ENCODE peak calls at places on chromosomes 5 and 9, in eight cellular contexts. H, O, I, Q, Y, E, U and F are unnamed samples.

GRCh38 chr9:81690251-81690851 is 1.0 kb upstream of the TLE1 start:
- DNase-seq in O (peak), U (no peak), H (peak), Y (no peak), E (no peak), I (no peak), Q (peak), F (peak)

GRCh38 chr9:21265421-21266189 is 25.8 kb upstream of the IFNA14 start:
- DNase-seq in H (no peak), Y (no peak), U (no peak), I (no peak), O (no peak), Q (no peak), E (peak), F (no peak)

GRCh38 chr5:71938886-71939285 is 168.4 kb upstream of the MAP1B start:
- DNase-seq in E (no peak), Y (no peak), H (no peak), O (peak), Q (peak), I (no peak), U (no peak), F (no peak)

GRCh38 chr9:16191691-16192402 is 639.0 kb downstream of the CCDC171 start:
- DNase-seq in U (no peak), Y (peak), E (peak), I (peak), O (peak), Q (peak), H (peak), F (peak)

GRCh38 chr9:93978498-93978897 is 23.3 kb upstream of the BARX1 start:
- DNase-seq in U (no peak), H (no peak), I (no peak), Y (no peak), O (no peak), E (no peak), Q (no peak), F (no peak)

GRCh38 chr9:15211994-15212501 is 95.0 kb downstream of the TTC39B start:
- DNase-seq in E (no peak), Y (no peak), U (no peak), Q (no peak), H (no peak), I (no peak), O (no peak), F (no peak)

GRCh38 chr5:81151546-81151945 is 81.6 kb upstream of the CKMT2 start:
- DNase-seq in H (no peak), Q (no peak), I (no peak), Y (no peak), E (no peak), U (no peak), O (no peak), F (no peak)

GRCh38 chr9:95018099-95018927 is 291.8 kb downstream of the AOPEP start:
- DNase-seq in I (peak), Y (peak), H (no peak), O (peak), Q (no peak), E (no peak), U (no peak), F (no peak)

GRCh38 chr5:15260347-15261278 is 239.4 kb upstream of the FBXL7 start:
- DNase-seq in Q (no peak), I (no peak), U (no peak), O (no peak), Y (no peak), H (no peak), E (no peak), F (no peak)

GRCh38 chr5:177557041-177557647 is 2.8 kb upstream of the FAM193B start:
- DNase-seq in Y (peak), H (no peak), O (no peak), I (no peak), E (no peak), U (no peak), Q (no peak), F (no peak)

GRCh38 chr5:168086104-168086610 is 205.3 kb upstream of the WWC1 start:
- DNase-seq in U (no peak), H (no peak), I (no peak), Y (no peak), O (peak), Q (no peak), E (no peak), F (no peak)

GRCh38 chr5:111394580-111394979 is 117.8 kb downstream of the STARD4 start:
- DNase-seq in O (no peak), Y (no peak), U (no peak), I (no peak), Q (no peak), E (no peak), H (no peak), F (no peak)

GRCh38 chr5:58466939-58467338 is 7.1 kb upstream of the PLK2 start:
- DNase-seq in U (no peak), O (peak), I (no peak), Y (no peak), H (no peak), E (peak), Q (no peak), F (no peak)

GRCh38 chr9:21015122-21015815 is 16.2 kb downstream of the HACD4 start:
- DNase-seq in O (no peak), I (no peak), H (no peak), Y (no peak), Q (no peak), U (no peak), E (no peak), F (no peak)

GRCh38 chr9:85543196-85543595 is 198.6 kb downstream of the AGTPBP1 start:
- DNase-seq in I (no peak), O (no peak), E (no peak), Y (no peak), Q (no peak), H (no peak), U (no peak), F (no peak)

GRCh38 chr9:69229367-69229766 is 55.3 kb downstream of the TJP2 start:
- DNase-seq in Y (no peak), H (no peak), U (no peak), I (no peak), O (no peak), E (no peak), Q (no peak), F (no peak)

GRCh38 chr5:173429489-173430150 is 101.4 kb upstream of the STC2 start:
- DNase-seq in I (no peak), Q (no peak), E (no peak), Y (no peak), U (no peak), O (no peak), H (no peak), F (no peak)

GRCh38 chr5:95178046-95178651 is 106.7 kb downstream of the MCTP1 start:
- DNase-seq in I (no peak), H (no peak), O (no peak), Q (no peak), U (no peak), E (peak), Y (peak), F (peak)

GRCh38 chr9:911003-911402 is 65.5 kb upstream of the DMRT3 start:
- DNase-seq in Y (peak), H (no peak), O (no peak), Q (no peak), E (no peak), I (no peak), U (no peak), F (no peak)

GRCh38 chr5:66872688-66873333 is 276.6 kb downstream of the MAST4 start:
- DNase-seq in E (no peak), Q (no peak), I (no peak), Y (no peak), O (no peak), U (no peak), H (no peak), F (no peak)

GRCh38 chr9:89592963-89593775 is 11.6 kb upstream of the GADD45G start:
- DNase-seq in E (no peak), Q (no peak), Y (peak), O (no peak), H (no peak), U (no peak), I (no peak), F (peak)

GRCh38 chr9:128420060-128420650 is 502 bp upstream of the CERCAM start:
- DNase-seq in O (peak), I (peak), E (peak), Q (peak), H (no peak), U (peak), Y (peak), F (peak)

GRCh38 chr5:677131-678101 is 15.7 kb downstream of the TPPP start:
- DNase-seq in Y (no peak), O (no peak), I (no peak), E (no peak), Q (peak), U (peak), H (peak), F (no peak)

GRCh38 chr5:68270576-68270975 is 55.0 kb downstream of the PIK3R1 start:
- DNase-seq in E (no peak), H (no peak), Y (no peak), I (no peak), Q (no peak), O (no peak), U (no peak), F (no peak)

GRCh38 chr9:86424246-86424891 is 70.2 kb upstream of the TUT7 start:
- DNase-seq in U (no peak), I (peak), Q (no peak), H (no peak), E (no peak), Y (no peak), O (peak), F (no peak)

GRCh38 chr5:134547579-134547978 is 22.1 kb downstream of the JADE2 start:
- DNase-seq in I (no peak), Y (no peak), Q (no peak), O (peak), H (no peak), E (no peak), U (no peak), F (no peak)

GRCh38 chr9:136648746-136649145 is 14.0 kb upstream of the EGFL7 start:
- DNase-seq in Q (no peak), O (peak), I (peak), Y (no peak), E (no peak), U (no peak), H (no peak), F (no peak)
- TF ChIP-seq CTCF in Q (no peak), O (no peak), I (no peak), Y (no peak), E (no peak), U (no peak), H (no peak), F (no peak)

DNA sequence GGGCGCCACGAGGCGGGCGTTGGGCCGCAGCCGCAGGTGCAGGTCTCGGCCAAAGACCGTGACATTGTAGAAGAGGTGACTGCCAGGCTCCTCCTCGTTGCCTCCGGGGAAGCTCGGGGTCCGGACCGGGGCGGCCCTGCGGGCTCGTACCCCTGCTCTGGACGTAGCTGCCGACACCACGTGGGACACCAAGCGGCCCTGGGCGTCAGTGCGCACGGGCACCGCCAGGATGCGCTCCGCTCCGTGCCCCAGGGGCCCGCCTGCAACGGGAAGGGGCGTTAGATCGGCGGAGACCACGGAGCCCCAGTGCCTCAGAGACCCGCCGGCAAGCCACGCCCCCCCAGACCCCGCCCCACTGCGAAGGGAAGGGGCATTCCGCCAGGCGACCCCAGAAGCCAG is 1.4 kb downstream of the ADAMTS2 start:
- DNase-seq in Q (no peak), Y (peak), H (no peak), I (no peak), U (no peak), O (no peak), E (no peak), F (peak)
- TF ChIP-seq CTCF in Q (peak), Y (peak), H (peak), I (peak), U (no peak), O (no peak), E (no peak), F (peak)

DNA sequence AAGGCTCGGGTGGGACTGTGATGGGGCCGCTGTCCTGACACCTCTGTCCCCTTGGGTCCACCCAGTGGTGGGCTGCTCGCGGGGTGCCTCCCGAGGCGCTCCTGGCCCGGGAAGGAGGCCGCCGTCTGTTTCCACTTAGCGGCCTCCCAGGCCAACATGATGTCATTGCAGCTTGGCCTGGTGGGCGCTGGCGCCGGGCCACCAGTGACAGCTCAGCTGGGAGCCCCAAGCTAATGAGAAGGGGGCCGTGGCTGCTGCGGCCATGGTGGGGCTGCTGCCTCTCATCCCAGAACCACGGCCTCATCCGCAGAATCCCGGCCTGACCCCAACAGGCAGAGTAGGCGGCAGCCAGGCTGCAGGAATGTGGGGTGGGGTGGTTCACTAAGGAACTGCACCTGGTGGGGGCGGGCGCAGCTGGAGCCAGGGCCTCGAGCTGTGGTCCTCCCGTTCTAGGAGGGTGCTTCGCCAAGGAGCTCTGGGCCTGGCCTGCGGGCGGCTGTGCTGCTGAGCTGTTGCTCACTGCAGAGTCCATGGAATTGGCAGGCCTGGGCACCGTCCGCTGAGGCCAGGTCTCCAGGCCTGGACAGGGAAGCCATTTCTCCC is 123.5 kb upstream of the COL5A1 start:
- DNase-seq in H (peak), U (no peak), Q (no peak), I (no peak), Y (no peak), E (no peak), O (no peak), F (no peak)
- TF ChIP-seq CTCF in H (no peak), U (no peak), Q (no peak), I (no peak), Y (no peak), E (no peak), O (no peak), F (no peak)

GRCh38 chr5:63121471-63121870 is 542.9 kb downstream of the LRRC70 start:
- DNase-seq in Q (no peak), Y (no peak), O (no peak), U (no peak), I (no peak), H (no peak), E (no peak), F (no peak)

GRCh38 chr5:63125392-63125791 is 546.8 kb downstream of the LRRC70 start:
- DNase-seq in O (no peak), E (no peak), H (no peak), Q (no peak), I (no peak), Y (no peak), U (no peak), F (no peak)

GRCh38 chr5:63127054-63127453 is 548.4 kb downstream of the LRRC70 start:
- DNase-seq in E (no peak), Y (no peak), O (no peak), U (no peak), I (no peak), Q (no peak), H (no peak), F (no peak)

GRCh38 chr5:63128018-63128417 is 549.4 kb downstream of the LRRC70 start:
- DNase-seq in I (no peak), H (no peak), Q (no peak), E (no peak), Y (no peak), O (no peak), U (no peak), F (no peak)

GRCh38 chr5:63125862-63126261 is 547.2 kb downstream of the LRRC70 start:
- DNase-seq in H (no peak), Y (peak), U (no peak), Q (no peak), I (no peak), E (peak), O (peak), F (no peak)
- TF ChIP-seq CTCF in H (no peak), Y (peak), U (no peak), Q (no peak), I (peak), E (peak), O (peak), F (peak)

GRCh38 chr9:136665704-136666363 is 3.1 kb downstream of the EGFL7 start:
- DNase-seq in O (no peak), E (no peak), H (no peak), Q (no peak), U (peak), I (no peak), Y (peak), F (no peak)
- TF ChIP-seq CTCF in O (no peak), E (no peak), H (no peak), Q (no peak), U (no peak), I (no peak), Y (no peak), F (no peak)